ENCODE peak calls at places on chromosomes 11 and 22, in five cellular contexts. S is mucosa of descending colon; I is effector memory CD8-positive, alpha-beta T cell; G is activated CD8-positive, alpha-beta memory T cell treated with anti-CD3 and anti-CD28 coated beads, Interleukin-2, amount 10 ng/mL, durations not matched to agents 7 days and 5 days; W is HepG2. H is an unnamed sample.

GRCh38 chr22:21069375-21069774 is 23.6 kb downstream of the LRRC74B start:
- ATAC-seq in S (no peak), I (no peak), G (no peak), W (no peak), H (no peak)

GRCh38 chr11:114889464-114890065 is 211.2 kb downstream of the NXPE2 start:
- ATAC-seq in S (no peak), I (no peak), G (no peak), W (peak; percentile 39), H (no peak)

GRCh38 chr11:95545116-95545875 is 244.3 kb downstream of the FAM76B start:
- ATAC-seq in S (no peak), I (no peak), G (no peak), W (peak; percentile 66), H (no peak)

GRCh38 chr11:95157824-95158223 is 68.2 kb downstream of the ENDOD1 start:
- ATAC-seq in S (peak; percentile 61), I (peak; percentile 57), G (no peak), W (peak; percentile 36), H (no peak)

GRCh38 chr11:106668147-106668546 is 350.1 kb downstream of the GUCY1A2 start:
- ATAC-seq in S (no peak), I (no peak), G (no peak), W (no peak), H (no peak)

GRCh38 chr11:3123316-3123715 is 41.8 kb downstream of the OSBPL5 start:
- ATAC-seq in S (peak; percentile 47), I (no peak), G (no peak), W (no peak), H (peak; percentile 28)

GRCh38 chr11:95266751-95267374 is 35.9 kb upstream of the SESN3 start:
- ATAC-seq in S (no peak), I (no peak), G (no peak), W (no peak), H (peak; percentile 90)

GRCh38 chr22:47626428-47627390 is 864.3 kb downstream of the TBC1D22A start:
- ATAC-seq in S (no peak), I (no peak), G (no peak), W (peak; percentile 42), H (no peak)

GRCh38 chr11:86291466-86292262 is 10.4 kb upstream of the HIKESHI start:
- ATAC-seq in S (peak; percentile 72), I (peak; percentile 23), G (peak; percentile 17), W (peak; percentile 91), H (no peak)

H was measured in gastroesophageal sphincter.